ENCODE peak calls at places on chromosomes 7 and 10, in four cellular contexts. One of them, this sample, is unnamed. For H3K27me3 and H3K4me1, the result is how much of the 10 kb centered on the place peaks cover.

GRCh38 chr7:122298618-122299017 is 5.9 kb downstream of the FEZF1 start:
- DNase-seq in HepG2: no peak
- DNase-seq in Peyer's patch: no peak
- DNase-seq in fibroblast of lung: no peak
- DNase-seq in this sample: no peak

GRCh38 chr7:141701489-141702046 is 398 bp downstream of the DENND11 start:
- DNase-seq in fibroblast of lung: peak
- DNase-seq in Peyer's patch: peak
- DNase-seq in HepG2: no peak
- DNase-seq in this sample: peak

GRCh38 chr10:101003639-101004206 is 4.1 kb downstream of the LZTS2 start:
- DNase-seq in Peyer's patch: no peak
- DNase-seq in HepG2: no peak
- DNase-seq in fibroblast of lung: no peak
- DNase-seq in this sample: no peak

GRCh38 chr7:98863601-98864000 is 6.2 kb downstream of the TMEM130 start:
- DNase-seq in HepG2: no peak
- DNase-seq in Peyer's patch: no peak
- DNase-seq in fibroblast of lung: no peak
- DNase-seq in this sample: no peak

GRCh38 chr7:129150199-129150996 is 5.9 kb downstream of the TSPAN33 start:
- DNase-seq in fibroblast of lung: no peak
- DNase-seq in Peyer's patch: no peak
- DNase-seq in HepG2: no peak
- DNase-seq in this sample: no peak

GRCh38 chr10:104777086-104777799 is 136.2 kb downstream of the SORCS3 start:
- DNase-seq in HepG2: no peak
- DNase-seq in fibroblast of lung: no peak
- DNase-seq in Peyer's patch: no peak
- DNase-seq in this sample: no peak

GRCh38 chr10:130018730-130019185 is 54.7 kb upstream of the EBF3 start:
- DNase-seq in fibroblast of lung: no peak
- DNase-seq in Peyer's patch: no peak
- DNase-seq in HepG2: no peak
- DNase-seq in this sample: no peak

GRCh38 chr7:134966691-134967090 is 19.6 kb upstream of the AGBL3 start:
- DNase-seq in fibroblast of lung: no peak
- DNase-seq in Peyer's patch: no peak
- DNase-seq in HepG2: no peak
- DNase-seq in this sample: peak

GRCh38 chr10:110783509-110784103 is 88.1 kb upstream of the PDCD4 start:
- DNase-seq in Peyer's patch: no peak
- DNase-seq in fibroblast of lung: no peak
- DNase-seq in HepG2: no peak
- DNase-seq in this sample: no peak

GRCh38 chr7:66380285-66380888 is 175.3 kb downstream of the TPST1 start:
- DNase-seq in Peyer's patch: no peak
- DNase-seq in fibroblast of lung: peak
- DNase-seq in HepG2: peak
- DNase-seq in this sample: no peak

GRCh38 chr7:33054261-33054964 is 8.2 kb downstream of the NT5C3A start:
- DNase-seq in HepG2: no peak
- DNase-seq in fibroblast of lung: no peak
- DNase-seq in Peyer's patch: no peak
- DNase-seq in this sample: no peak

GRCh38 chr10:6239213-6239991 is 36.7 kb downstream of the PFKFB3 start:
- DNase-seq in fibroblast of lung: peak
- DNase-seq in Peyer's patch: no peak
- DNase-seq in HepG2: peak
- DNase-seq in this sample: peak

GRCh38 chr7:31307941-31308340 is 32.6 kb downstream of the NEUROD6 start:
- DNase-seq in HepG2: no peak
- DNase-seq in fibroblast of lung: no peak
- DNase-seq in Peyer's patch: no peak
- DNase-seq in this sample: no peak
- H3K27me3 ChIP-seq in HepG2: under half
- H3K27me3 ChIP-seq in fibroblast of lung: under half
- H3K27me3 ChIP-seq in Peyer's patch: under half
- H3K27me3 ChIP-seq in this sample: under half

GRCh38 chr10:95814011-95814727 is 58.2 kb downstream of the ENTPD1 start:
- DNase-seq in HepG2: peak
- DNase-seq in fibroblast of lung: peak
- DNase-seq in Peyer's patch: no peak
- DNase-seq in this sample: no peak

GRCh38 chr10:95815133-95815532 is 59.2 kb downstream of the ENTPD1 start:
- DNase-seq in Peyer's patch: no peak
- DNase-seq in fibroblast of lung: no peak
- DNase-seq in HepG2: no peak
- DNase-seq in this sample: no peak

GRCh38 chr10:95809370-95810197 is 53.6 kb downstream of the ENTPD1 start:
- DNase-seq in Peyer's patch: no peak
- DNase-seq in HepG2: no peak
- DNase-seq in fibroblast of lung: no peak
- DNase-seq in this sample: no peak

GRCh38 chr10:95815701-95816100 is 59.7 kb downstream of the ENTPD1 start:
- DNase-seq in fibroblast of lung: no peak
- DNase-seq in HepG2: no peak
- DNase-seq in Peyer's patch: no peak
- DNase-seq in this sample: no peak

DNA sequence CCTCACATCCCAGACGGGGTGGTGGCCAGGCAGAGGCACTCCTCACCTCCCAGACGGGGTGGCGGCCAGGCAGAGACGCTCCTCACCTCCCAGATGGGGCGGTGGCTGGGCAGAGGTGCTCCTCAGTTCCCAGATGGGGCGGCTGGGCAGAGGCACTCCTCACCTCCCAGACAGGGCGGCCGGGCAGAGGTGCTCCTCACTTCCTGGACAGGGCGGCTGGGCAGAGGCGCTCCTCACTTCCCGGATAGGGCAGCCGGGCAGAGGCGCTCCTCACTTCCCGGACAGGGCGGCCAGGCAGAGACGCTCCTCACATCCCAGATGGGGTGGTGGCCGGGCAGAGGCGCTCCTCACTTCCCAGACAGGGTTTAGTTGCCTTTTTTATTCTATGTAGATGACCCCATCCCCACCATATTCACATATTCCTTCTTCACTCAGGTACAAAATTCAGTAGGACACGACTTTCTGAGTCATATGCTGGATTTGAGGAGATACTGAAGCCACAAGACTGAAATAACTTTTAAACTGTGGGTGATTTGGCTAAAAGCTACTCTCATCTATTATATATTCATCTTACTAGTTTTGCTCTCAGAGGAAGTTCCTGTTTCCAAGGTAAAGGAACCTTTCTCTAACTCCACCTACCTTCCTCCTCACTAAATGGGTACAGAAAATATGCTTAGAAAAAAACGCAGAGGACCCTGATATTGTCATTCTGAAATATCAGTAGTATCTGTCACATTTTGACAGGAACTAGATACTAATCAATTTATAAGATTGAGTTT is 54.4 kb downstream of the ENTPD1 start:
- DNase-seq in HepG2: no peak
- DNase-seq in fibroblast of lung: no peak
- DNase-seq in Peyer's patch: no peak
- DNase-seq in this sample: no peak
- H3K4me3 ChIP-seq in HepG2: no peak
- H3K4me3 ChIP-seq in fibroblast of lung: no peak
- H3K4me3 ChIP-seq in Peyer's patch: no peak
- H3K4me3 ChIP-seq in this sample: no peak

GRCh38 chr10:68333452-68333851 is 724 bp upstream of the PBLD start:
- DNase-seq in fibroblast of lung: no peak
- DNase-seq in Peyer's patch: no peak
- DNase-seq in HepG2: no peak
- DNase-seq in this sample: no peak

GRCh38 chr10:68334672-68335467 is 2.1 kb upstream of the PBLD start:
- DNase-seq in HepG2: no peak
- DNase-seq in fibroblast of lung: no peak
- DNase-seq in Peyer's patch: no peak
- DNase-seq in this sample: no peak

GRCh38 chr10:68332259-68333057 is at the start of gene PBLD:
- DNase-seq in HepG2: peak
- DNase-seq in fibroblast of lung: peak
- DNase-seq in Peyer's patch: peak
- DNase-seq in this sample: peak

GRCh38 chr10:68333058-68333395 is 299 bp upstream of the PBLD start:
- DNase-seq in HepG2: peak
- DNase-seq in fibroblast of lung: no peak
- DNase-seq in Peyer's patch: no peak
- DNase-seq in this sample: no peak

DNA sequence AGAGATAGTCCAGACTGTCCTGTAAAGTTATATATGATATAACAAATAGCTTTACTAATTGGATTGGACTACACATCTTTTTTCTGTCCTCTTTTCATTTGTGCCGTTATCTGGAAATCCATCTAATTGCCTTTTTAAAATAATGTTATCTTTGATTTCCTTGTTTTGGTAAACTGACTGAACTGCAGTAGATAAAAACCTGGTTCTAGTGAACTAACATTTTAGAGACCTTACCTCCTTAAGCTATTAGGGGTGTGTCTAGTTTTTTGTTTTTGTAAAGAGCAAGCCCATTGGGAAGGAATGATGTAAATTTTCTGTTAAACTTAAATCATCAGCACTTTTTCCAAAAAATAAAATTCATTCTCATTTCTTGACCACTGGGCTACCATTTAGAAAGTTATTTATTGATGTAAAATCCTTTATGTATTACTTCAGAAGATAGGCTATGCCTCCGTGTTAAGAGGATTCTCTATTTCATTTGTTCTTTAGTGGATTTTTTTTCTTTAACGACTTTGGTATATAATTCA is 1.2 kb upstream of the PBLD start:
- DNase-seq in Peyer's patch: no peak
- DNase-seq in fibroblast of lung: no peak
- DNase-seq in HepG2: no peak
- DNase-seq in this sample: no peak
- H3K4me1 ChIP-seq in Peyer's patch: under half
- H3K4me1 ChIP-seq in fibroblast of lung: under half
- H3K4me1 ChIP-seq in HepG2: under half
- H3K4me1 ChIP-seq in this sample: under half

GRCh38 chr10:133365461-133366129 is 7.6 kb downstream of the ECHS1 start:
- DNase-seq in fibroblast of lung: no peak
- DNase-seq in HepG2: no peak
- DNase-seq in Peyer's patch: no peak
- DNase-seq in this sample: no peak

GRCh38 chr10:133368153-133368552 is 5.0 kb downstream of the ECHS1 start:
- DNase-seq in HepG2: no peak
- DNase-seq in fibroblast of lung: no peak
- DNase-seq in Peyer's patch: peak
- DNase-seq in this sample: no peak

GRCh38 chr10:133364645-133365431 is 7.0 kb upstream of the FUOM start:
- DNase-seq in HepG2: no peak
- DNase-seq in fibroblast of lung: no peak
- DNase-seq in Peyer's patch: peak
- DNase-seq in this sample: no peak

GRCh38 chr10:133366751-133367150 is 6.4 kb downstream of the ECHS1 start:
- DNase-seq in fibroblast of lung: no peak
- DNase-seq in Peyer's patch: no peak
- DNase-seq in HepG2: no peak
- DNase-seq in this sample: no peak

GRCh38 chr10:133366130-133366478 is 7.0 kb downstream of the ECHS1 start:
- DNase-seq in fibroblast of lung: no peak
- DNase-seq in Peyer's patch: no peak
- DNase-seq in HepG2: no peak
- DNase-seq in this sample: no peak
- H3K27me3 ChIP-seq in fibroblast of lung: under half
- H3K27me3 ChIP-seq in Peyer's patch: under half
- H3K27me3 ChIP-seq in HepG2: under half
- H3K27me3 ChIP-seq in this sample: under half

GRCh38 chr7:6526997-6527378 is 24.3 kb downstream of the GRID2IP start:
- DNase-seq in Peyer's patch: no peak
- DNase-seq in fibroblast of lung: no peak
- DNase-seq in HepG2: no peak
- DNase-seq in this sample: no peak
- H3K4me3 ChIP-seq in Peyer's patch: peak
- H3K4me3 ChIP-seq in fibroblast of lung: no peak
- H3K4me3 ChIP-seq in HepG2: peak
- H3K4me3 ChIP-seq in this sample: peak

DNA sequence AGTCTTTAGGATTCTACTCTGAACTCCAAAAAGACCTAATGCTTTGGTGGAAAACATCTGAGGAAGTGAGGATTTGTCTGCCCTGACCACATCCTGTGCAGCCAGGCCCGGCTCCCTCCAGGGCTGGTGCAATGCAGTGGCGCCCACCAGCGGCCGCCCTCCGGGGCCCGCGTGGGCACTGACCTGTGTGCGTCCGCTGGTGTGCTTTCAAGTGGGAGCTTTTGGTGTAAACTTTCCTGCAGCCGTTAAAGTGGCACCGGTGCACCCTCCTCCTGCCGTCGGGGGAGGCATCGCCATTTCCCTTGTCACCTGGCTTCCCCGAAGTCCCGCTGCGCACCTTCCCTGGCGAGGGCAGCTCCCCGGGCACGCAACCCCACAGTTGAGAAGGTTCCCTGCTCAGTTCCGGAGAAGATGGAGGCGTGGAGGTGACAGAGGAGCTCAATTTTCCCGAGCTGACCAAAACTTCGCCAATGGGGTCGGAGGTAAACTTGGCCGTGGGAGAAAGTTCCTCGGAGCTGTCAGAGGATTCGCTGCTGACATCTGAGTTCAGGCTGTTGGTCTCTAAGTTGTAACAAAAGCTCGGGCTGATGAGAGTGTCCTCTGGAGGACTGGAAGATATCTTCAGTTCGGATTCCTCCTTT is 3.4 kb downstream of the KLF6 start:
- DNase-seq in HepG2: no peak
- DNase-seq in fibroblast of lung: peak
- DNase-seq in Peyer's patch: no peak
- DNase-seq in this sample: no peak
- H3K4me1 ChIP-seq in HepG2: half or more
- H3K4me1 ChIP-seq in fibroblast of lung: under half
- H3K4me1 ChIP-seq in Peyer's patch: under half
- H3K4me1 ChIP-seq in this sample: half or more

GRCh38 chr7:525740-526139 is 6.1 kb upstream of the PDGFA start:
- DNase-seq in fibroblast of lung: no peak
- DNase-seq in HepG2: no peak
- DNase-seq in Peyer's patch: no peak
- DNase-seq in this sample: no peak

GRCh38 chr7:523436-524336 is 4.0 kb upstream of the PDGFA start:
- DNase-seq in fibroblast of lung: no peak
- DNase-seq in Peyer's patch: no peak
- DNase-seq in HepG2: no peak
- DNase-seq in this sample: no peak

GRCh38 chr7:522938-523289 is 3.3 kb upstream of the PDGFA start:
- DNase-seq in HepG2: no peak
- DNase-seq in fibroblast of lung: no peak
- DNase-seq in Peyer's patch: no peak
- DNase-seq in this sample: no peak

GRCh38 chr7:526474-527034 is 6.9 kb upstream of the PDGFA start:
- DNase-seq in HepG2: no peak
- DNase-seq in Peyer's patch: no peak
- DNase-seq in fibroblast of lung: no peak
- DNase-seq in this sample: no peak

GRCh38 chr7:524800-525199 is 5.2 kb upstream of the PDGFA start:
- DNase-seq in HepG2: no peak
- DNase-seq in fibroblast of lung: no peak
- DNase-seq in Peyer's patch: no peak
- DNase-seq in this sample: no peak
- H3K27me3 ChIP-seq in HepG2: under half
- H3K27me3 ChIP-seq in fibroblast of lung: under half
- H3K27me3 ChIP-seq in Peyer's patch: under half
- H3K27me3 ChIP-seq in this sample: under half

This sample was measured in Caco-2.